ENCODE peak calls at places on chromosomes 6 and 20, in five cellular contexts. V, K, L, X and Z are unnamed samples.

GRCh38 chr20:52945862-52946522 is 26.2 kb upstream of the TSHZ2 start:
- DNase-seq in X (no peak), L (no peak), K (no peak), V (no peak), Z (peak; percentile 88)

GRCh38 chr20:41408986-41409385 is 42.4 kb upstream of the EMILIN3 start:
- DNase-seq in L (no peak), X (peak; percentile 37), V (peak; percentile 15), K (no peak), Z (peak; percentile 16)

GRCh38 chr6:9404351-9405146 is 969.2 kb upstream of the SLC35B3 start:
- DNase-seq in V (peak; percentile 50), K (no peak), X (no peak), L (no peak), Z (peak; percentile 82)

GRCh38 chr20:22418738-22419137 is 165.6 kb downstream of the FOXA2 start:
- DNase-seq in X (no peak), V (no peak), K (no peak), L (no peak), Z (no peak)

GRCh38 chr6:162343902-162344226 is 383.7 kb downstream of the PRKN start:
- DNase-seq in X (no peak), L (no peak), V (peak; percentile 44), K (no peak), Z (no peak)

GRCh38 chr6:155142902-155143609 is 120.8 kb upstream of the CLDN20 start:
- DNase-seq in V (no peak), K (peak; percentile 45), L (no peak), X (no peak), Z (peak; percentile 51)

GRCh38 chr6:84027340-84028183 is 6.0 kb upstream of the MRAP2 start:
- DNase-seq in V (peak; percentile 77), X (no peak), K (peak; percentile 13), L (no peak), Z (peak; percentile 95)

GRCh38 chr6:89830385-89830809 is 717 bp downstream of the CASP8AP2 start:
- DNase-seq in K (no peak), V (no peak), L (no peak), X (no peak), Z (peak; percentile 3)

GRCh38 chr6:132456700-132457143 is 55.4 kb upstream of the MOXD1 start:
- DNase-seq in X (no peak), L (no peak), K (no peak), V (no peak), Z (peak; percentile 18)

GRCh38 chr6:97586344-97586743 is 303.3 kb upstream of the MMS22L start:
- DNase-seq in X (peak; percentile 3), L (no peak), K (peak; percentile 69), V (peak; percentile 39), Z (peak; percentile 31)

GRCh38 chr6:52213127-52213526 is 27.0 kb downstream of the IL17A start:
- DNase-seq in L (no peak), X (no peak), V (no peak), K (no peak), Z (no peak)

GRCh38 chr6:135537782-135538301 is 40.3 kb upstream of the AHI1 start:
- DNase-seq in V (peak; percentile 93), X (no peak), L (no peak), K (peak; percentile 84), Z (peak; percentile 83)

GRCh38 chr20:63378115-63378429 is 16.9 kb upstream of the CHRNA4 start:
- DNase-seq in K (no peak), V (no peak), L (no peak), X (no peak), Z (no peak)

GRCh38 chr6:11271228-11271627 is 38.8 kb upstream of the NEDD9 start:
- DNase-seq in X (no peak), L (no peak), K (no peak), V (no peak), Z (peak; percentile 11)

GRCh38 chr20:58875541-58876134 is 23.1 kb downstream of the GNAS start:
- DNase-seq in X (no peak), K (no peak), V (peak; percentile 76), L (no peak), Z (peak; percentile 94)

GRCh38 chr6:143936986-143937765 is 70.9 kb downstream of the PLAGL1 start:
- DNase-seq in K (no peak), V (no peak), X (no peak), L (no peak), Z (no peak)

GRCh38 chr6:14676084-14676483 is 558.5 kb downstream of the CD83 start:
- DNase-seq in X (no peak), L (no peak), K (peak; percentile 29), V (peak; percentile 57), Z (peak; percentile 29)

GRCh38 chr6:1242439-1242838 is 69.5 kb upstream of the FOXQ1 start:
- DNase-seq in L (no peak), K (peak; percentile 74), X (no peak), V (no peak), Z (peak; percentile 46)

GRCh38 chr6:157563611-157564284 is 182.8 kb downstream of the ZDHHC14 start:
- DNase-seq in L (no peak), V (peak; percentile 11), K (peak; percentile 54), X (no peak), Z (no peak)

GRCh38 chr6:3367630-3368029 is 89.2 kb downstream of the SLC22A23 start:
- DNase-seq in K (no peak), V (no peak), X (no peak), L (no peak), Z (no peak)

GRCh38 chr20:375265-375889 is 5.2 kb upstream of the TRIB3 start:
- DNase-seq in L (no peak), X (no peak), V (no peak), K (no peak), Z (no peak)

GRCh38 chr6:50361641-50362331 is 312.1 kb upstream of the DEFB112 start:
- DNase-seq in X (no peak), L (no peak), V (no peak), K (no peak), Z (no peak)

GRCh38 chr6:83592770-83593394 is 80.5 kb downstream of the PRSS35 start:
- DNase-seq in V (peak; percentile 3), X (no peak), L (no peak), K (peak; percentile 42), Z (peak; percentile 54)

GRCh38 chr6:44294832-44295791 is 18.0 kb downstream of the AARS2 start:
- DNase-seq in L (no peak), X (no peak), K (no peak), V (no peak), Z (no peak)

GRCh38 chr6:26029570-26029856 is 57.7 kb upstream of the HFE start:
- DNase-seq in K (no peak), X (no peak), V (no peak), L (no peak), Z (no peak)

GRCh38 chr20:48791666-48792071 is 36.1 kb downstream of the PREX1 start:
- DNase-seq in V (peak; percentile 79), L (no peak), K (peak; percentile 63), X (no peak), Z (peak; percentile 75)

GRCh38 chr6:134372603-134373281 is 54.8 kb upstream of the SGK1 start:
- DNase-seq in K (peak; percentile 94), X (no peak), V (peak; percentile 42), L (peak; percentile 52), Z (no peak)

GRCh38 chr20:58792426-58792825 is 58.3 kb downstream of the GNAS-AS1 start:
- DNase-seq in X (no peak), V (no peak), K (no peak), L (no peak), Z (no peak)

GRCh38 chr6:93786474-93787330 is 367.3 kb upstream of the EPHA7 start:
- DNase-seq in K (peak; percentile 78), V (no peak), L (no peak), X (no peak), Z (no peak)

GRCh38 chr6:46410330-46410953 is 80.8 kb downstream of the RCAN2 start:
- DNase-seq in K (peak; percentile 77), V (peak; percentile 38), X (peak; percentile 93), L (no peak), Z (peak; percentile 43)

GRCh38 chr6:97198181-97198580 is 84.8 kb downstream of the MMS22L start:
- DNase-seq in K (peak; percentile 71), L (no peak), X (no peak), V (peak; percentile 85), Z (no peak)

GRCh38 chr20:35708502-35708901 is 9.3 kb downstream of the ROMO1 start:
- DNase-seq in X (no peak), L (no peak), V (no peak), K (no peak), Z (no peak)

GRCh38 chr6:29744621-29745020 is 21.4 kb downstream of the HLA-F start:
- DNase-seq in L (no peak), K (no peak), V (no peak), X (no peak), Z (no peak)

GRCh38 chr6:13908955-13909381 is 15.8 kb upstream of the RNF182 start:
- DNase-seq in L (no peak), K (peak; percentile 88), X (peak; percentile 73), V (peak; percentile 66), Z (peak; percentile 84)

GRCh38 chr6:14876778-14877613 is 368.9 kb upstream of the JARID2 start:
- DNase-seq in V (peak; percentile 86), X (no peak), K (peak; percentile 91), L (no peak), Z (peak; percentile 96)

GRCh38 chr6:30981942-30982772 is 1.4 kb upstream of the MUC21 start:
- DNase-seq in V (peak; percentile 87), K (peak; percentile 81), X (no peak), L (no peak), Z (peak; percentile 90)

GRCh38 chr6:81003156-81003555 is 749.3 kb downstream of the TENT5A start:
- DNase-seq in K (peak; percentile 50), X (no peak), L (no peak), V (peak; percentile 17), Z (peak; percentile 18)